ENCODE peak calls at places on chromosomes 7 and 10, in six cellular contexts. C, F, K, N, O and R are unnamed samples.

GRCh38 chr7:55128693-55129394 is 110.0 kb downstream of the EGFR start:
- DNase-seq in C (peak; percentile 53), F (peak; percentile 43), K (no peak), N (peak; percentile 88), O (no peak), R (no peak)

GRCh38 chr7:151424799-151425198 is 15.0 kb upstream of the WDR86 start:
- DNase-seq in C (peak; percentile 2), F (no peak), K (no peak), N (no peak), O (no peak), R (no peak)

GRCh38 chr7:30743371-30744074 is 8.4 kb upstream of the INMT start:
- DNase-seq in C (no peak), F (no peak), K (no peak), N (no peak), O (no peak), R (peak; percentile 36)

GRCh38 chr10:88880287-88881094 is 446 bp downstream of the STAMBPL1 start:
- DNase-seq in C (peak; percentile 60), F (peak; percentile 70), K (peak; percentile 51), N (peak; percentile 89), O (peak; percentile 88), R (peak; percentile 62)

GRCh38 chr10:71984798-71985388 is 20.7 kb downstream of the CHST3 start:
- DNase-seq in C (no peak), F (no peak), K (no peak), N (peak; percentile 61), O (no peak), R (no peak)

GRCh38 chr10:94092848-94093247 is 99.1 kb downstream of the PLCE1 start:
- DNase-seq in C (no peak), F (peak; percentile 57), K (no peak), N (no peak), O (no peak), R (no peak)

GRCh38 chr10:132592790-132593788 is 55.5 kb downstream of the INPP5A start:
- DNase-seq in C (no peak), F (no peak), K (no peak), N (peak; percentile 56), O (peak; percentile 23), R (no peak)

GRCh38 chr7:45584261-45585210 is 10.4 kb downstream of the ADCY1 start:
- DNase-seq in C (no peak), F (no peak), K (no peak), N (peak; percentile 50), O (no peak), R (no peak)

GRCh38 chr7:118473271-118473670 is 248.8 kb downstream of the ANKRD7 start:
- DNase-seq in C (no peak), F (no peak), K (no peak), N (no peak), O (no peak), R (no peak)

GRCh38 chr7:151179946-151180345 is 7.1 kb downstream of the ASB10 start:
- DNase-seq in C (peak; percentile 8), F (no peak), K (no peak), N (no peak), O (no peak), R (no peak)

GRCh38 chr7:80821781-80822180 is 97.1 kb downstream of the SEMA3C start:
- DNase-seq in C (no peak), F (no peak), K (no peak), N (no peak), O (no peak), R (no peak)

GRCh38 chr10:118590334-118590733 is 5.1 kb downstream of the PRLHR start:
- DNase-seq in C (no peak), F (peak; percentile 44), K (no peak), N (no peak), O (peak; percentile 42), R (peak; percentile 19)

GRCh38 chr10:64682043-64682442 is 1160.8 kb downstream of the REEP3 start:
- DNase-seq in C (no peak), F (no peak), K (no peak), N (no peak), O (no peak), R (no peak)

GRCh38 chr10:24518981-24519597 is 204.6 kb downstream of the ARHGAP21 start:
- DNase-seq in C (peak; percentile 62), F (peak; percentile 56), K (peak; percentile 23), N (peak; percentile 80), O (peak; percentile 29), R (peak; percentile 40)

GRCh38 chr10:132077091-132077490 is 11.3 kb downstream of the JAKMIP3 start:
- DNase-seq in C (no peak), F (no peak), K (no peak), N (no peak), O (no peak), R (no peak)

GRCh38 chr7:130069978-130070899 is at the start of gene KLHDC10:
- DNase-seq in C (peak; percentile 99), F (peak; percentile 99), K (peak; percentile 98), N (peak; percentile 99), O (peak; percentile 96), R (peak; percentile 98)
- TF ChIP-seq POLR2A in C (peak; percentile 41), F (peak; percentile 15), K (peak; percentile 62), N (peak; percentile 32), O (peak; percentile 25), R (peak; percentile 75)

GRCh38 chr7:5423272-5423843 is at the start of gene TNRC18:
- DNase-seq in C (peak; percentile 29), F (peak; percentile 58), K (no peak), N (peak; percentile 79), O (peak; percentile 55), R (peak; percentile 74)
- TF ChIP-seq POLR2A in C (peak; percentile 49), F (peak; percentile 80), K (no peak), N (peak; percentile 35), O (peak; percentile 34), R (peak; percentile 8)

DNA sequence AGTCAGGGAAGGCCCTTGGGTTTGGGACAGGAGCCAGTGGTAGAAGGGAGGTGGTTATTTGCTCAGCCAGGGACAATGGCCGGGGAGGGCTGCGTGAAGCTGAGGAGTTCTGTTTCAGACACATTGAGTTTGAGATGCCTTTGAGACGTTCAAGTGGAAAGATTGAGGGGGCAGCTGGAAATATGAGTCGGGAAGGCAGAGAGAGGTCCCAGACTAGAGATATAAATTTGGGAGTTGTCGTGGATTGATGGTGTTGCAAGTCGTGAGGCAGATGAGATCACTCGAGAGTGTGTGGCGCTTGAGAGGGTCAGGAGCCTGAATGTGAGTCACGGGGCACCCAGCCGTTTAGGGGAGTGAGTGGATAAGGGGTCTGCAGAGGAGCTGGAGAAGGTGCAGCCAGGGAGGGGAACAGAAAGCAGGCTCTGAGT is 73.3 kb downstream of the ZMIZ1 start:
- DNase-seq in C (no peak), F (peak; percentile 92), K (no peak), N (peak; percentile 89), O (no peak), R (no peak)
- TF ChIP-seq POLR2A in C (no peak), F (no peak), K (no peak), N (no peak), O (no peak), R (no peak)

GRCh38 chr7:87356448-87356847 is 11.0 kb downstream of the CROT start:
- DNase-seq in C (no peak), F (no peak), K (no peak), N (no peak), O (no peak), R (peak; percentile 48)
- TF ChIP-seq POLR2A in C (no peak), F (no peak), K (no peak), N (no peak), O (no peak), R (no peak)